ENCODE peak calls at places on chromosomes 2 and 18, in five cellular contexts. F is MM.1S, T is midbrain, V is ovary, W is RPMI8226. E is an unnamed sample.

GRCh38 chr2:231590614-231591013 is 2.0 kb upstream of the TEX44 start:
- DNase-seq in W (no peak), T (no peak), F (no peak), V (no peak), E (no peak)

GRCh38 chr2:85736456-85737355 is 17.1 kb upstream of the ATOH8 start:
- DNase-seq in F (no peak), V (no peak), W (no peak), T (no peak), E (no peak)

GRCh38 chr2:42227491-42227890 is 58.3 kb downstream of the EML4 start:
- DNase-seq in V (no peak), F (no peak), W (no peak), T (no peak), E (no peak)

GRCh38 chr2:160683206-160683605 is 189.6 kb upstream of the RBMS1 start:
- DNase-seq in W (no peak), T (no peak), V (no peak), F (no peak), E (no peak)

GRCh38 chr18:57561728-57562423 is 24.6 kb downstream of the FECH start:
- DNase-seq in V (no peak), F (peak), T (peak), W (peak), E (peak)

GRCh38 chr2:5176764-5177163 is 515.4 kb upstream of the SOX11 start:
- DNase-seq in V (no peak), F (no peak), T (no peak), W (no peak), E (no peak)

GRCh38 chr2:28578768-28579167 is 82.9 kb downstream of the PLB1 start:
- DNase-seq in W (no peak), T (no peak), V (no peak), F (no peak), E (no peak)

GRCh38 chr2:143026411-143027054 is 102.7 kb upstream of the ARHGAP15 start:
- DNase-seq in T (peak), F (no peak), W (no peak), V (no peak), E (no peak)

GRCh38 chr2:182207049-182207746 is 219.6 kb downstream of the PDE1A start:
- DNase-seq in W (no peak), T (no peak), F (peak), V (no peak), E (no peak)

GRCh38 chr2:58918138-58918537 is 677.0 kb upstream of the FANCL start:
- DNase-seq in V (no peak), T (no peak), F (no peak), W (no peak), E (no peak)

GRCh38 chr2:44245068-44245861 is 30.0 kb upstream of the SLC3A1 start:
- DNase-seq in F (no peak), W (no peak), T (peak), V (no peak), E (no peak)

GRCh38 chr2:68849579-68850030 is 21.6 kb downstream of the BMP10 start:
- DNase-seq in V (no peak), T (no peak), W (no peak), F (no peak), E (no peak)

GRCh38 chr18:11850821-11851155 is 425 bp upstream of the CHMP1B start:
- DNase-seq in T (no peak), V (no peak), W (no peak), F (no peak), E (no peak)

GRCh38 chr2:118833716-118834439 is 13.6 kb downstream of the EN1 start:
- DNase-seq in V (no peak), W (no peak), T (no peak), F (no peak), E (no peak)

GRCh38 chr2:176614930-176615329 is 345.7 kb downstream of the MTX2 start:
- DNase-seq in V (no peak), F (no peak), T (no peak), W (no peak), E (no peak)

GRCh38 chr2:79982445-79982844 is 322.1 kb downstream of the LRRTM1 start:
- DNase-seq in W (peak), F (peak), T (peak), V (no peak), E (peak)

GRCh38 chr2:239006886-239007285 is 159.0 kb downstream of the TWIST2 start:
- DNase-seq in V (no peak), W (no peak), T (no peak), F (no peak), E (no peak)

GRCh38 chr2:105671156-105671555 is 73.6 kb upstream of the NCK2 start:
- DNase-seq in V (no peak), W (no peak), T (no peak), F (no peak), E (peak)